ENCODE peak calls at places on chromosomes 11 and 22, in nine cellular contexts. One of them, this sample, is unnamed.

GRCh38 chr11:12693485-12694181 is 19.4 kb downstream of the TEAD1 start:
- DNase-seq in nephron progenitor cell: no peak
- DNase-seq in CD8-positive, alpha-beta T cell: no peak
- DNase-seq in BE2C: no peak
- DNase-seq in fibroblast of lung: peak
- DNase-seq in A549: peak
- DNase-seq in epithelial cell of esophagus: peak
- DNase-seq in ovary: peak
- DNase-seq in uterus: peak
- DNase-seq in this sample: no peak

GRCh38 chr11:134055029-134055428 is 13.8 kb upstream of the JAM3 start:
- DNase-seq in nephron progenitor cell: no peak
- DNase-seq in CD8-positive, alpha-beta T cell: no peak
- DNase-seq in BE2C: no peak
- DNase-seq in fibroblast of lung: no peak
- DNase-seq in A549: no peak
- DNase-seq in epithelial cell of esophagus: no peak
- DNase-seq in ovary: no peak
- DNase-seq in uterus: no peak
- DNase-seq in this sample: no peak

GRCh38 chr22:37640591-37641250 is 1.3 kb downstream of the SH3BP1 start:
- DNase-seq in nephron progenitor cell: no peak
- DNase-seq in CD8-positive, alpha-beta T cell: no peak
- DNase-seq in BE2C: no peak
- DNase-seq in fibroblast of lung: no peak
- DNase-seq in A549: no peak
- DNase-seq in epithelial cell of esophagus: peak
- DNase-seq in ovary: no peak
- DNase-seq in uterus: no peak
- DNase-seq in this sample: no peak

GRCh38 chr11:2904153-2905052 is 18.8 kb upstream of the CDKN1C start:
- DNase-seq in nephron progenitor cell: no peak
- DNase-seq in CD8-positive, alpha-beta T cell: no peak
- DNase-seq in BE2C: no peak
- DNase-seq in fibroblast of lung: no peak
- DNase-seq in A549: peak
- DNase-seq in epithelial cell of esophagus: no peak
- DNase-seq in ovary: peak
- DNase-seq in uterus: no peak
- DNase-seq in this sample: no peak

GRCh38 chr11:1528710-1529109 is 42.1 kb upstream of the MOB2 start:
- DNase-seq in nephron progenitor cell: no peak
- DNase-seq in CD8-positive, alpha-beta T cell: no peak
- DNase-seq in BE2C: no peak
- DNase-seq in fibroblast of lung: no peak
- DNase-seq in A549: no peak
- DNase-seq in epithelial cell of esophagus: no peak
- DNase-seq in ovary: no peak
- DNase-seq in uterus: no peak
- DNase-seq in this sample: no peak

GRCh38 chr11:43969543-43969942 is 27.1 kb downstream of the C11orf96 start:
- DNase-seq in nephron progenitor cell: no peak
- DNase-seq in CD8-positive, alpha-beta T cell: no peak
- DNase-seq in BE2C: peak
- DNase-seq in fibroblast of lung: no peak
- DNase-seq in A549: no peak
- DNase-seq in epithelial cell of esophagus: no peak
- DNase-seq in ovary: no peak
- DNase-seq in uterus: peak
- DNase-seq in this sample: no peak

GRCh38 chr11:66718320-66718971 is 10.6 kb downstream of the SPTBN2 start:
- DNase-seq in nephron progenitor cell: no peak
- DNase-seq in CD8-positive, alpha-beta T cell: no peak
- DNase-seq in BE2C: no peak
- DNase-seq in fibroblast of lung: no peak
- DNase-seq in A549: no peak
- DNase-seq in epithelial cell of esophagus: peak
- DNase-seq in ovary: no peak
- DNase-seq in uterus: no peak
- DNase-seq in this sample: no peak

GRCh38 chr11:6210274-6210955 is 5.1 kb downstream of the C11orf42 start:
- DNase-seq in nephron progenitor cell: no peak
- DNase-seq in CD8-positive, alpha-beta T cell: no peak
- DNase-seq in BE2C: no peak
- DNase-seq in fibroblast of lung: peak
- DNase-seq in A549: no peak
- DNase-seq in epithelial cell of esophagus: no peak
- DNase-seq in ovary: no peak
- DNase-seq in uterus: no peak
- DNase-seq in this sample: no peak

GRCh38 chr11:2990617-2991476 is 1.3 kb downstream of the NAP1L4 start:
- DNase-seq in nephron progenitor cell: no peak
- DNase-seq in CD8-positive, alpha-beta T cell: no peak
- DNase-seq in BE2C: no peak
- DNase-seq in fibroblast of lung: peak
- DNase-seq in A549: peak
- DNase-seq in epithelial cell of esophagus: peak
- DNase-seq in ovary: no peak
- DNase-seq in uterus: no peak
- DNase-seq in this sample: no peak

GRCh38 chr11:41954034-41954433 is 494.6 kb upstream of the LRRC4C start:
- DNase-seq in nephron progenitor cell: no peak
- DNase-seq in CD8-positive, alpha-beta T cell: no peak
- DNase-seq in BE2C: no peak
- DNase-seq in fibroblast of lung: peak
- DNase-seq in A549: no peak
- DNase-seq in epithelial cell of esophagus: no peak
- DNase-seq in ovary: no peak
- DNase-seq in uterus: no peak
- DNase-seq in this sample: no peak

GRCh38 chr22:23180301-23180892 is at the start of gene BCR:
- DNase-seq in nephron progenitor cell: peak
- DNase-seq in CD8-positive, alpha-beta T cell: peak
- DNase-seq in BE2C: peak
- DNase-seq in fibroblast of lung: peak
- DNase-seq in A549: peak
- DNase-seq in epithelial cell of esophagus: peak
- DNase-seq in ovary: peak
- DNase-seq in uterus: peak
- DNase-seq in this sample: peak

DNA sequence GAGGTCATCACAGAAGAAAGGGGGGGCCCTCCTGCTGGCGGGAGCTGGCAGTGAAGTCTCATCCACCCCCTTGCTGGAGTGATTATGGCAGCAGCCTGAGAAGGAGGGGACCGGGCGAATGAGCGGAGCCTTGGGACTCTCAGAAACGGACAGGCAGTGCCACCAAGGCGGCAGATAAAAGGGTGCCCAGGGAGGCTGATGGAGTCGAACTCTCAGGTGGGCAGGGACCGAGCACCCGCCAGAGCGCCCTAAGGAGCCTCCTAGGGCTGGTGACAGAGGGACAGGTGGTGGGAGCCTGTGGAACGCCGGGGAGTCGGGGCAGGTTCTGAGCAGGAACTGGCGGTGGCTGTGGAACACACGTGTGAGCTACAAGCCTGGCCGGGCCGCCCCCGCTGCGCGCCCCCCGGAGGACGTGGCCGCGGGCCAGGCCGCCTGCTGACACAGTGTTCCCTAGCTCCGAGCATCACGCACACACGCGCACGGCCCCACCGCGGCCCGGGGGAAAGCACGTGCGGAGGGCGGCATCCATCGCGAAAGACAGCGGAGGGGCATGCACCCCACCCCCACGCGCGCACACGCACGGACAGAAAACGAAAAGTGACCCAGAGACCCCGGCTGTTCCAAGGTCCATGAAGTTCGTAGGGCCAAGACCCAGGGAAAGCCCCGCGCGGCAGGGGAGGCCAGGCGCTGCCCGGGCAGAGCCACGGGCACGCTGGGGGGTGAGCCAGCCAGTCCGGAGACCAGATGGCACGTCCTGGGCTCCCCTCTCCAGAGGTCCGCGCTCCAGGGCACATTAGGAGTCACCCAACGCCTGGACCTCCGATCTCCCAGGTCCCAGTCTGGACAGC is 1.0 kb downstream of the VWCE start:
- DNase-seq in nephron progenitor cell: peak
- DNase-seq in CD8-positive, alpha-beta T cell: peak
- DNase-seq in BE2C: peak
- DNase-seq in fibroblast of lung: peak
- DNase-seq in A549: peak
- DNase-seq in epithelial cell of esophagus: peak
- DNase-seq in ovary: peak
- DNase-seq in uterus: peak
- DNase-seq in this sample: peak
- TF ChIP-seq CTCF in nephron progenitor cell: no peak
- TF ChIP-seq CTCF in CD8-positive, alpha-beta T cell: no peak
- TF ChIP-seq CTCF in BE2C: no peak
- TF ChIP-seq CTCF in fibroblast of lung: no peak
- TF ChIP-seq CTCF in A549: no peak
- TF ChIP-seq CTCF in epithelial cell of esophagus: no peak
- TF ChIP-seq CTCF in ovary: no peak
- TF ChIP-seq CTCF in uterus: no peak
- TF ChIP-seq CTCF in this sample: no peak

GRCh38 chr22:44793506-44794225 is 41.3 kb downstream of the ARHGAP8 start:
- DNase-seq in nephron progenitor cell: no peak
- DNase-seq in CD8-positive, alpha-beta T cell: no peak
- DNase-seq in BE2C: no peak
- DNase-seq in fibroblast of lung: no peak
- DNase-seq in A549: no peak
- DNase-seq in epithelial cell of esophagus: no peak
- DNase-seq in ovary: no peak
- DNase-seq in uterus: no peak
- DNase-seq in this sample: no peak
- TF ChIP-seq CTCF in nephron progenitor cell: no peak
- TF ChIP-seq CTCF in CD8-positive, alpha-beta T cell: no peak
- TF ChIP-seq CTCF in BE2C: no peak
- TF ChIP-seq CTCF in fibroblast of lung: no peak
- TF ChIP-seq CTCF in A549: no peak
- TF ChIP-seq CTCF in epithelial cell of esophagus: no peak
- TF ChIP-seq CTCF in ovary: no peak
- TF ChIP-seq CTCF in uterus: no peak
- TF ChIP-seq CTCF in this sample: no peak

GRCh38 chr22:19800306-19800705 is 39.7 kb downstream of the TBX1 start:
- DNase-seq in nephron progenitor cell: no peak
- DNase-seq in CD8-positive, alpha-beta T cell: no peak
- DNase-seq in BE2C: no peak
- DNase-seq in fibroblast of lung: no peak
- DNase-seq in A549: no peak
- DNase-seq in epithelial cell of esophagus: no peak
- DNase-seq in ovary: no peak
- DNase-seq in uterus: no peak
- DNase-seq in this sample: no peak

GRCh38 chr22:19801340-19802000 is 40.9 kb downstream of the TBX1 start:
- DNase-seq in nephron progenitor cell: no peak
- DNase-seq in CD8-positive, alpha-beta T cell: no peak
- DNase-seq in BE2C: no peak
- DNase-seq in fibroblast of lung: peak
- DNase-seq in A549: no peak
- DNase-seq in epithelial cell of esophagus: no peak
- DNase-seq in ovary: no peak
- DNase-seq in uterus: no peak
- DNase-seq in this sample: no peak

GRCh38 chr22:19799322-19800190 is 39.0 kb downstream of the TBX1 start:
- DNase-seq in nephron progenitor cell: peak
- DNase-seq in CD8-positive, alpha-beta T cell: no peak
- DNase-seq in BE2C: peak
- DNase-seq in fibroblast of lung: peak
- DNase-seq in A549: no peak
- DNase-seq in epithelial cell of esophagus: no peak
- DNase-seq in ovary: no peak
- DNase-seq in uterus: peak
- DNase-seq in this sample: no peak

GRCh38 chr22:19802001-19802880 is 41.7 kb downstream of the TBX1 start:
- DNase-seq in nephron progenitor cell: peak
- DNase-seq in CD8-positive, alpha-beta T cell: no peak
- DNase-seq in BE2C: peak
- DNase-seq in fibroblast of lung: no peak
- DNase-seq in A549: no peak
- DNase-seq in epithelial cell of esophagus: no peak
- DNase-seq in ovary: no peak
- DNase-seq in uterus: no peak
- DNase-seq in this sample: no peak

DNA sequence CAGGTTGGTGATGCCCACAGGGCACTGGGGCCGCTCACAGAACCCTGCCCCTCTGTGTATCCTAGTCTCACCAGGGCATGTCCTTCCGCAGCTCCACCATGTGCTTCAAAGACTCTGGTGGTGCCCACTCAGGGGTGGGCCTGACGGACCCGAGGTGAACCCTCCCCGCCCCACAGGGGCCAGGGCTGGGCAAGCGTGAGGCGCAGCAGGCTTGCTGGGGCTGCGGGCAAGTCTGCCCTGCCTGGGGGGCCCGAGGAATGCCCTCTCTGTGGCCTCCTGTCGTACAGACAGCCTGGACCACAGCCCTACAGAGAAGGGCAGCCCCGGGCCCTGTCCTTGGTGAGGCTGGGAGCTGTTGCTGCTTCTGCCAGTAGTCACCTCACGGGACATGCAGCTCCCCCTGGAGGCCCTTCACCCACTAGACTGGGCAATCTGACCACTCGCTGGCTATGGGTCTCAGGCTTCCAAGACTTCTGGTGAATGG is 40.2 kb downstream of the TBX1 start:
- DNase-seq in nephron progenitor cell: no peak
- DNase-seq in CD8-positive, alpha-beta T cell: no peak
- DNase-seq in BE2C: peak
- DNase-seq in fibroblast of lung: peak
- DNase-seq in A549: peak
- DNase-seq in epithelial cell of esophagus: peak
- DNase-seq in ovary: no peak
- DNase-seq in uterus: no peak
- DNase-seq in this sample: no peak
- TF ChIP-seq CTCF in nephron progenitor cell: no peak
- TF ChIP-seq CTCF in CD8-positive, alpha-beta T cell: no peak
- TF ChIP-seq CTCF in BE2C: peak
- TF ChIP-seq CTCF in fibroblast of lung: peak
- TF ChIP-seq CTCF in A549: no peak
- TF ChIP-seq CTCF in epithelial cell of esophagus: peak
- TF ChIP-seq CTCF in ovary: no peak
- TF ChIP-seq CTCF in uterus: no peak
- TF ChIP-seq CTCF in this sample: peak

GRCh38 chr22:21867528-21868266 is at the start of gene MAPK1:
- DNase-seq in nephron progenitor cell: peak
- DNase-seq in CD8-positive, alpha-beta T cell: peak
- DNase-seq in BE2C: peak
- DNase-seq in fibroblast of lung: peak
- DNase-seq in A549: peak
- DNase-seq in epithelial cell of esophagus: peak
- DNase-seq in ovary: peak
- DNase-seq in uterus: peak
- DNase-seq in this sample: peak
- TF ChIP-seq CTCF in nephron progenitor cell: no peak
- TF ChIP-seq CTCF in CD8-positive, alpha-beta T cell: peak
- TF ChIP-seq CTCF in BE2C: peak
- TF ChIP-seq CTCF in fibroblast of lung: peak
- TF ChIP-seq CTCF in A549: no peak
- TF ChIP-seq CTCF in epithelial cell of esophagus: no peak
- TF ChIP-seq CTCF in ovary: peak
- TF ChIP-seq CTCF in uterus: peak
- TF ChIP-seq CTCF in this sample: peak

This sample was measured in D721Med.